ENCODE peak calls at places on chromosome 15, in eight cellular contexts. K is posterior vena cava; I is SHP77 treated with DMSO at 0.1 percent for 48 hours; G is mucosa of descending colon; P is AG09319; D is posterior cingulate gyrus; J is central memory CD4-positive, alpha-beta T cell; U is GM10248. Z is an unnamed sample.

GRCh38 chr15:87368511-87368910 is 888.0 kb downstream of the NTRK3 start:
- DNase-seq in P (no peak), K (no peak), I (no peak), U (no peak), J (no peak), G (no peak), D (no peak), Z (no peak)

GRCh38 chr15:56775632-56776031 is 42.3 kb upstream of the ZNF280D start:
- DNase-seq in J (no peak), P (no peak), I (no peak), D (no peak), G (no peak), K (no peak), U (no peak), Z (no peak)

GRCh38 chr15:34325368-34325767 is 12.2 kb downstream of the SLC12A6 start:
- DNase-seq in U (no peak), G (no peak), D (no peak), I (no peak), K (no peak), P (no peak), J (no peak), Z (no peak)

GRCh38 chr15:81740402-81740801 is 305.4 kb downstream of the MEX3B start:
- DNase-seq in J (no peak), K (no peak), G (no peak), U (no peak), P (no peak), D (no peak), I (no peak), Z (no peak)

GRCh38 chr15:31037731-31038477 is 46.5 kb upstream of the MTMR10 start:
- DNase-seq in K (no peak), P (no peak), I (no peak), U (no peak), D (no peak), G (no peak), J (no peak), Z (no peak)

GRCh38 chr15:101063212-101063611 is 144.1 kb downstream of the LRRK1 start:
- DNase-seq in I (no peak), U (no peak), K (no peak), P (no peak), D (peak), G (peak), J (no peak), Z (peak)

GRCh38 chr15:32694222-32694983 is 23.4 kb upstream of the GREM1 start:
- DNase-seq in D (no peak), U (no peak), K (no peak), J (no peak), G (no peak), I (no peak), P (no peak), Z (no peak)

GRCh38 chr15:68028137-68028771 is 25.9 kb upstream of the PIAS1 start:
- DNase-seq in D (no peak), P (no peak), J (no peak), K (no peak), G (no peak), I (no peak), U (no peak), Z (no peak)

GRCh38 chr15:69557340-69558137 is 104.9 kb downstream of the RPLP1 start:
- DNase-seq in U (no peak), J (no peak), I (no peak), D (no peak), K (no peak), P (peak), G (no peak), Z (no peak)

GRCh38 chr15:73994912-73995622 is 551 bp downstream of the PML start:
- DNase-seq in P (no peak), U (no peak), J (peak), K (peak), I (no peak), D (no peak), G (peak), Z (no peak)

GRCh38 chr15:52710050-52710709 is 31.0 kb upstream of the ATOSA start:
- DNase-seq in G (no peak), J (no peak), U (no peak), D (no peak), P (no peak), K (no peak), I (no peak), Z (no peak)

Z was measured in ecto neural progenitor cell.